ENCODE peak calls at places on chromosomes 11 and 22, in six cellular contexts. F, D, T, R, L and B are unnamed samples.

GRCh38 chr22:21587803-21588611 is 20.5 kb downstream of the UBE2L3 start:
- DNase-seq in F (no peak), D (no peak), T (no peak), R (peak; percentile 66), L (no peak), B (peak; percentile 67)

GRCh38 chr11:87659807-87660206 is 515.4 kb downstream of the RAB38 start:
- DNase-seq in F (no peak), D (no peak), T (no peak), R (no peak), L (no peak), B (no peak)

GRCh38 chr22:22042599-22043295 is 60.2 kb upstream of the TOP3B start:
- DNase-seq in F (no peak), D (no peak), T (no peak), R (no peak), L (no peak), B (no peak)

GRCh38 chr11:118216621-118217526 is 7.9 kb downstream of the JAML start:
- DNase-seq in F (no peak), D (no peak), T (no peak), R (no peak), L (no peak), B (no peak)

GRCh38 chr11:606245-606644 is 9.5 kb downstream of the IRF7 start:
- DNase-seq in F (no peak), D (no peak), T (no peak), R (no peak), L (no peak), B (no peak)

GRCh38 chr22:36081023-36081431 is 52.4 kb upstream of the RBFOX2 start:
- DNase-seq in F (no peak), D (no peak), T (no peak), R (peak; percentile 98), L (peak; percentile 68), B (peak; percentile 98)

GRCh38 chr11:7513210-7514098 is at the start of gene PPFIBP2:
- DNase-seq in F (no peak), D (peak; percentile 74), T (peak; percentile 91), R (peak; percentile 75), L (peak; percentile 78), B (peak; percentile 47)

GRCh38 chr22:23085351-23085671 is 15.0 kb downstream of the GNAZ start:
- DNase-seq in F (no peak), D (no peak), T (no peak), R (no peak), L (no peak), B (no peak)

GRCh38 chr11:36162909-36163434 is 126.3 kb downstream of the COMMD9 start:
- DNase-seq in F (no peak), D (no peak), T (no peak), R (no peak), L (no peak), B (no peak)

GRCh38 chr11:27720277-27720830 is 20.1 kb upstream of the BDNF start:
- DNase-seq in F (no peak), D (peak; percentile 88), T (peak; percentile 80), R (peak; percentile 77), L (no peak), B (peak; percentile 68)

GRCh38 chr22:46094676-46095075 is 55.6 kb upstream of the PPARA start:
- DNase-seq in F (no peak), D (no peak), T (no peak), R (no peak), L (no peak), B (no peak)

GRCh38 chr22:43066844-43067385 is 22.3 kb downstream of the TTLL1 start:
- DNase-seq in F (no peak), D (no peak), T (no peak), R (peak; percentile 77), L (no peak), B (peak; percentile 58)

GRCh38 chr22:31248138-31248745 is 36.1 kb downstream of the LIMK2 start:
- DNase-seq in F (peak; percentile 67), D (peak; percentile 79), T (peak; percentile 94), R (peak; percentile 96), L (peak; percentile 93), B (peak; percentile 94)

GRCh38 chr22:49214976-49215375 is 612.7 kb downstream of the BRD1 start:
- DNase-seq in F (no peak), D (no peak), T (peak; percentile 9), R (no peak), L (no peak), B (no peak)

GRCh38 chr22:16721969-16722368 is 103.2 kb downstream of the XKR3 start:
- DNase-seq in F (no peak), D (no peak), T (no peak), R (no peak), L (no peak), B (no peak)

GRCh38 chr11:69637601-69637955 is 3.4 kb upstream of the CCND1 start:
- DNase-seq in F (no peak), D (no peak), T (peak; percentile 74), R (no peak), L (no peak), B (no peak)

GRCh38 chr11:69639843-69640242 is 1.1 kb upstream of the CCND1 start:
- DNase-seq in F (no peak), D (no peak), T (no peak), R (no peak), L (no peak), B (no peak)

GRCh38 chr11:69637956-69638871 is 2.7 kb upstream of the CCND1 start:
- DNase-seq in F (no peak), D (peak; percentile 77), T (peak; percentile 83), R (peak; percentile 81), L (peak; percentile 33), B (peak; percentile 65)

GRCh38 chr11:69640260-69640994 is 529 bp upstream of the CCND1 start:
- DNase-seq in F (no peak), D (no peak), T (peak; percentile 31), R (peak; percentile 73), L (no peak), B (no peak)

DNA sequence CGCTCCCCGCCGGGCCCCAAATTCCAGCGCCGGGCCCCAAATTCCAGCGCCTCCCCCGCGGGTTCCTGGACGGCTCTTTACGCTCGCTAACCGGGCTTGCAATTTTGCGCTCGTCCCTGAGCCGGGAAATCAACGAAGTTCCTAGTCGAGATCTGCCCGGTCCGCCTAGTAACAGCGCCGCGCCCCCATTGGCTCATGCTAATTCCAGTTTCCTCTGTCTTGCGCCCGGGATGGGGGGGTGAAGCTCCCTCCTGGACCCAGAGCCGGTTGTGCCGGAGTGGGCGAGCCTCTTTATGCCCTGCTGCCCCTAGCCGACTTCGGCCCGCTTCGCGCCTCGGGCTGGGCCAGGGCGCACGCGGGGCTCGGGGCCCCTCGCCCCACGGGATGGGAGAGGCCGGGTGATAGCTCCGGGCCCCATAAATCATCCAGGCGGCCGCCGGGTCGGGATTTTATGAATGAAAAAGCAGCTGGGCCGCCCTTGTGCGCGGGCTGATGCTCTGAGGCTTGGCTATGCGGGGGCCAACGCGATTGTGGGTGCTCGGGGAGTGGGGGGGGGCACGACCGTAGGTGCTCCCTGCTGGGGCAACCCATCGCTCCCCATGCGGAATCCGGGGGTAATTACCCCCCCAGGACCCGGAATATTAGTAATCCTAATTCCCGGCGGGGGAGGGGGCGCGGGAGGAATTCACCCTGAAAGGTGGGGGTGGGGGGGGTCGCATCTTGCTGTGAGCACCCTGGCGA is 1.8 kb upstream of the CCND1 start:
- DNase-seq in F (peak; percentile 88), D (peak; percentile 95), T (peak; percentile 98), R (peak; percentile 97), L (peak; percentile 82), B (peak; percentile 97)
- H4K8ac ChIP-seq in F (peak overlapping the region; percentile 96), D (no peak overlapping the region), T (no peak overlapping the region), R (peak overlapping the region; percentile 97), L (peak overlapping the region; percentile 12), B (no peak overlapping the region)

GRCh38 chr22:33743756-33744155 is 176.5 kb downstream of the LARGE1 start:
- DNase-seq in F (no peak), D (no peak), T (no peak), R (no peak), L (no peak), B (peak; percentile 15)

GRCh38 chr22:33747029-33747428 is 173.2 kb downstream of the LARGE1 start:
- DNase-seq in F (no peak), D (no peak), T (no peak), R (no peak), L (no peak), B (no peak)

GRCh38 chr22:33747576-33748180 is 172.6 kb downstream of the LARGE1 start:
- DNase-seq in F (no peak), D (no peak), T (no peak), R (no peak), L (no peak), B (no peak)

GRCh38 chr22:33748714-33749113 is 171.6 kb downstream of the LARGE1 start:
- DNase-seq in F (no peak), D (no peak), T (no peak), R (no peak), L (no peak), B (no peak)

GRCh38 chr22:33746501-33746928 is 173.8 kb downstream of the LARGE1 start:
- DNase-seq in F (no peak), D (no peak), T (no peak), R (no peak), L (no peak), B (no peak)
- H4K91ac ChIP-seq in F (no peak overlapping the region), D (no peak overlapping the region), T (no peak overlapping the region), R (no peak overlapping the region), L (no peak overlapping the region), B (no peak overlapping the region)

GRCh38 chr11:68683086-68683951 is 1.0 kb upstream of the GAL start:
- DNase-seq in F (no peak), D (no peak), T (peak; percentile 52), R (no peak), L (no peak), B (no peak)

GRCh38 chr11:68682531-68682931 is 1.8 kb upstream of the GAL start:
- DNase-seq in F (no peak), D (no peak), T (no peak), R (no peak), L (no peak), B (peak; percentile 24)

GRCh38 chr11:68685656-68686380 is 1.5 kb downstream of the GAL start:
- DNase-seq in F (no peak), D (no peak), T (no peak), R (no peak), L (no peak), B (no peak)

GRCh38 chr11:68684385-68685356 is at the start of gene GAL:
- DNase-seq in F (no peak), D (no peak), T (peak; percentile 36), R (peak; percentile 6), L (peak; percentile 4), B (no peak)

DNA sequence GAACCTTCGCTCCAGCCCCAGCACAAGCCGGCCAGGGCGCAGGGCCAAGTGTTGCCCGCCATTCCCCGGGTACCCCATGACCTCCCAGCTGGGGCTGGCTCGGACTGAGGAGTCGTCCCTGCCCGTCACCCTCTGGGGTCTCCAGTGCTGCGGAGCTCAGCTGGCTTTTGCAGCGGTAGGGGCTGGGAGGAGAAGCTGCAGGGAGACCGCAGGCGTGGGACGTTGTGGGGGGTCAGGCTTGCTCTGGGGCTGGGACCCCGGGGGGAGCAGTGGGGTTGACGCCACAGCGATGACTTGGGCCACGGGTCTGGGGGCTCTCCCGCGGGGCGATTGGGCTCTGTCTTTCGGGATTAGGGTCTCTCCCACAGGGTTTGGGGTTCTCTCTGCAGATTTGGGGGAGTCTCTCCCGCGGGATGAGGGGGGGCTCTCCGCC is 376 bp upstream of the GAL start:
- DNase-seq in F (no peak), D (no peak), T (no peak), R (no peak), L (no peak), B (no peak)
- H4K8ac ChIP-seq in F (peak overlapping the region; percentile 87), D (no peak overlapping the region), T (no peak overlapping the region), R (no peak overlapping the region), L (no peak overlapping the region), B (no peak overlapping the region)

DNA sequence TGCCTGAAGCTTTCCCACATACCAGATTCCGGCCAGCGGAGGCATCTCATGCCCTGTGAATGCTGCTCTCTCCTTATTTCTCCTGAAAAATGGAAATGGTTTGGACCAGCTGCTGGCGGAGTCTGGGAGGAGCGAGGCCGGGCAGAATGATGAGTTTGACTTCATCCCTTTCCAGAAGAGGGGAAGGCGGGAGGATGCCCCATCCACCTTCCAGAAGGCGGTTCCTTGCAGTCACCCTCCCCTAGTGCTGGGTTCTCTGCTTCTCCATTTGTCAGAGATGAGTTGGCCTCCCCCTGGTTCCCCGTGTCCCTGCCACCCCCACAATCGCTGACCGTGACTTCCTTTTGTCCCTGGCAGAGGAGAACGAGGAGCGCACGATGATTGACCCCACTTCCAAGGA is 75.6 kb downstream of the PARVB start:
- DNase-seq in F (no peak), D (no peak), T (no peak), R (no peak), L (no peak), B (no peak)
- H4K91ac ChIP-seq in F (no peak overlapping the region), D (no peak overlapping the region), T (no peak overlapping the region), R (no peak overlapping the region), L (no peak overlapping the region), B (no peak overlapping the region)